ENCODE peak calls at places on chromosomes 1 and 21, in four cellular contexts. G is GM23248, A is mammary epithelial cell, K is OCI-LY7. R is an unnamed sample.

GRCh38 chr1:173341307-173341706 is 134.2 kb upstream of the TNFSF4 start:
- DNase-seq in G (peak), A (peak), K (no peak), R (no peak)

GRCh38 chr1:234022302-234022701 is 117.8 kb downstream of the SLC35F3 start:
- DNase-seq in G (no peak), A (no peak), K (no peak), R (no peak)

GRCh38 chr1:46735708-46736324 is 16.9 kb upstream of the EFCAB14 start:
- DNase-seq in G (peak), A (peak), K (peak), R (peak)

GRCh38 chr1:68495968-68496679 is 758 bp downstream of the DEPDC1 start:
- DNase-seq in G (peak), A (peak), K (peak), R (no peak)

GRCh38 chr1:172680244-172680643 is 21.3 kb downstream of the FASLG start:
- DNase-seq in G (no peak), A (no peak), K (no peak), R (no peak)

GRCh38 chr1:208252126-208252853 is 8.1 kb upstream of the PLXNA2 start:
- DNase-seq in G (peak), A (no peak), K (no peak), R (peak)

GRCh38 chr1:204828352-204828850 is 42.3 kb upstream of the NFASC start:
- DNase-seq in G (peak), A (peak), K (no peak), R (peak)

GRCh38 chr1:43067856-43068751 is 104.0 kb downstream of the EBNA1BP2 start:
- DNase-seq in G (peak), A (no peak), K (no peak), R (peak)

GRCh38 chr1:215393476-215393875 is 173.6 kb upstream of the KCTD3 start:
- DNase-seq in G (no peak), A (no peak), K (no peak), R (no peak)

GRCh38 chr1:26234644-26235384 is 814 bp downstream of the CEP85 start:
- DNase-seq in G (peak), A (peak), K (peak), R (peak)

GRCh38 chr1:112790920-112791722 is 76.0 kb upstream of the PPM1J start:
- DNase-seq in G (no peak), A (no peak), K (no peak), R (no peak)

GRCh38 chr1:50109647-50110075 is 941 bp downstream of the ELAVL4 start:
- DNase-seq in G (peak), A (peak), K (no peak), R (peak)

GRCh38 chr1:199218065-199218464 is 579.2 kb downstream of the PTPRC start:
- DNase-seq in G (no peak), A (no peak), K (no peak), R (peak)

GRCh38 chr1:110524311-110525249 is 5.6 kb upstream of the KCNA10 start:
- DNase-seq in G (peak), A (peak), K (peak), R (peak)

GRCh38 chr1:178361847-178362246 is 134.9 kb downstream of the CLEC20A start:
- DNase-seq in G (no peak), A (no peak), K (peak), R (peak)

GRCh38 chr1:19219451-19219850 is 9.4 kb upstream of the UBR4 start:
- DNase-seq in G (no peak), A (no peak), K (no peak), R (no peak)

GRCh38 chr21:36703123-36703522 is 4.2 kb downstream of the SIM2 start:
- DNase-seq in G (no peak), A (no peak), K (no peak), R (no peak)

GRCh38 chr1:44834328-44834727 is 8.7 kb downstream of the PTCH2 start:
- DNase-seq in G (no peak), A (no peak), K (no peak), R (no peak)

GRCh38 chr1:172447641-172448040 is 3.8 kb upstream of the PIGC start:
- DNase-seq in G (no peak), A (peak), K (no peak), R (no peak)

GRCh38 chr1:66552287-66552686 is 18.3 kb downstream of the SGIP1 start:
- DNase-seq in G (no peak), A (no peak), K (no peak), R (no peak)

GRCh38 chr1:234458352-234459027 is 20.5 kb downstream of the TARBP1 start:
- DNase-seq in G (no peak), A (no peak), K (no peak), R (no peak)

GRCh38 chr1:116942344-116942743 is 32.6 kb downstream of the PTGFRN start:
- DNase-seq in G (no peak), A (no peak), K (no peak), R (no peak)

GRCh38 chr1:198657550-198658064 is 18.8 kb downstream of the PTPRC start:
- DNase-seq in G (peak), A (peak), K (peak), R (no peak)

GRCh38 chr1:41842282-41842681 is 76.4 kb downstream of the HIVEP3 start:
- DNase-seq in G (no peak), A (no peak), K (no peak), R (no peak)

GRCh38 chr1:234408757-234409156 is 35.5 kb downstream of the COA6 start:
- DNase-seq in G (no peak), A (no peak), K (no peak), R (no peak)

GRCh38 chr1:48294656-48295055 is 72.1 kb downstream of the SLC5A9 start:
- DNase-seq in G (no peak), A (peak), K (no peak), R (no peak)

GRCh38 chr1:145959957-145960467 is 2.2 kb upstream of the LIX1L start:
- DNase-seq in G (no peak), A (no peak), K (no peak), R (no peak)

GRCh38 chr1:192980856-192981255 is 78.3 kb downstream of the UCHL5 start:
- DNase-seq in G (peak), A (no peak), K (no peak), R (no peak)

GRCh38 chr1:98393719-98394118 is 267.8 kb upstream of the SNX7 start:
- DNase-seq in G (no peak), A (no peak), K (no peak), R (no peak)

GRCh38 chr1:27633298-27633610 is 1.7 kb downstream of the FGR start:
- DNase-seq in G (no peak), A (no peak), K (no peak), R (no peak)

GRCh38 chr1:27634982-27635362 is at the start of gene FGR:
- DNase-seq in G (no peak), A (no peak), K (no peak), R (peak)

GRCh38 chr1:27635410-27636142 is 591 bp upstream of the FGR start:
- DNase-seq in G (no peak), A (no peak), K (no peak), R (no peak)

GRCh38 chr1:27633640-27634165 is 1.3 kb downstream of the FGR start:
- DNase-seq in G (no peak), A (no peak), K (no peak), R (no peak)

DNA sequence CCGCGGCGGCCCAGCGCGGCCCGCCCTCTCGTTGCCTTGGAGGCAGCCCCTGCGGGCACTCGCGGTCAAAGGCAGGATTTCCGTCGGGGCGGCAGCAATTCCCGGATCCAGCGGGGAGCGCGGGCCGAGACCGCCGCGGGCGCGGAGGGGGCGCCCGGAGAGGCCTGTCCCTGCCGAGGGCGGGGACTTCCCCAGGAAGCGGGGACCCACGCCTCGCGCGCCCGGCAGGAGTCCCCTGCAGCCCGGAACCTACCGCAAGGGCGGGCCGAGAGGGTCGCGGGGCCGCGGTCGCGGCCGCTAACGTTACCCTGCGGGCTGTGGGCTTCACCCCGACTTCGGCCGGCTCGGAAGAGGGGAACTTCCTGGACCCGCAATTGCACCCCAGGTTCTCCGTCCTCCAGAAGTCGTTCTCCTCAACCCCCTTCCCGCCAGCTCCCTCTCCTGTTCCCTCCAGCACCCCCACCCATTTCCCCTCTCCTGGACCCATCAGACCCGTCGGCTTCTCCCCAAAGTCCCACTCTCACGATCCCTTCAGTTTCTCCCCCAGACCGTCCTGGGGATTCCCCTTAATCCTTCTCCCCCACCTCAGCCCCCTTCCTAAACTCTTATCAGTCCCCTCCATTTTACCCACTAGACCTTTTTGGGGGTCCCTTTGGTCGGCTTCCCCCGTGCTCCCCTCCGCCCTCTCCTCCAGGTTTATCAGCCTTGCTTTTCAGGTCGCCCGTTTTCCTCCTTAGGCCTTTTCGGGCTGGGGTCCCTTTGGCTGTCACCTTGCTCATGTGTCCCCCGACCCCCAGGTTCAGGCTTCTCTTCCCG is 611 bp downstream of the FGR start:
- DNase-seq in G (peak), A (no peak), K (no peak), R (peak)
- H3K4me2 ChIP-seq in G (peak), A (peak), K (no peak), R (peak)

GRCh38 chr1:181396171-181396670 is 87.1 kb upstream of the CACNA1E start:
- DNase-seq in G (no peak), A (no peak), K (no peak), R (no peak)
- H3K4me2 ChIP-seq in G (no peak), A (no peak), K (no peak), R (no peak)

GRCh38 chr1:6027591-6027990 is 18.1 kb upstream of the KCNAB2 start:
- DNase-seq in G (no peak), A (no peak), K (no peak), R (no peak)
- H3K4me2 ChIP-seq in G (no peak), A (no peak), K (peak), R (no peak)

DNA sequence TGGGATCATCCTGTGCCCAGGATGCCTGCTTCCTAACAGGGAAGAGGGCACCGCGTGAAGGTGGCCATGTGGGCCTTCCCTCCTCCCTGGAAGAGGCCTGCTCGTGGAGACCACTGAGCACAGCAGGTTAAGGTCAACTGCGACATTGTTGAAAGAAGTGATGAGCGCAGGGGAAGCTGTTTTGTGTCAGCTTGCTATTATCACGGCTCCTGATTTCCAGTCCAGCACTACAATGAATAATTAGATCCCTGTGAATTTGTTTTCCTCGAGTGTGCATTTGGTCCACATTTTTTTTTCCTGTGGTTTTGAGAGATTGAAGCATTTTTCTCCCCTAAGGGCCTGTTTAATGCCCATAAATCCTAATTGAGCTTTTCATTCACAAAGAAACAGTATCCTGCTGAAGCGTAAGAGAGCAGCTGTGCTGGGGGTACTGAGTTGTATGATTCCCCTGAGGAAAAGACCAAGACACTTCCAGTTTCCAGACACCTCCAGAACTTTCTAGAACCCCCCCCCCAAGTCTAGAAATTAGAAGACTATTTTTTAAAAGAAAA is 204.9 kb downstream of the KCNJ6 start:
- DNase-seq in G (no peak), A (no peak), K (no peak), R (no peak)
- H3K4me2 ChIP-seq in G (no peak), A (no peak), K (no peak), R (no peak)

GRCh38 chr1:93114403-93114802 is 35.3 kb downstream of the MTF2 start:
- DNase-seq in G (peak), A (peak), K (no peak), R (no peak)
- H3K4me2 ChIP-seq in G (no peak), A (no peak), K (no peak), R (no peak)

DNA sequence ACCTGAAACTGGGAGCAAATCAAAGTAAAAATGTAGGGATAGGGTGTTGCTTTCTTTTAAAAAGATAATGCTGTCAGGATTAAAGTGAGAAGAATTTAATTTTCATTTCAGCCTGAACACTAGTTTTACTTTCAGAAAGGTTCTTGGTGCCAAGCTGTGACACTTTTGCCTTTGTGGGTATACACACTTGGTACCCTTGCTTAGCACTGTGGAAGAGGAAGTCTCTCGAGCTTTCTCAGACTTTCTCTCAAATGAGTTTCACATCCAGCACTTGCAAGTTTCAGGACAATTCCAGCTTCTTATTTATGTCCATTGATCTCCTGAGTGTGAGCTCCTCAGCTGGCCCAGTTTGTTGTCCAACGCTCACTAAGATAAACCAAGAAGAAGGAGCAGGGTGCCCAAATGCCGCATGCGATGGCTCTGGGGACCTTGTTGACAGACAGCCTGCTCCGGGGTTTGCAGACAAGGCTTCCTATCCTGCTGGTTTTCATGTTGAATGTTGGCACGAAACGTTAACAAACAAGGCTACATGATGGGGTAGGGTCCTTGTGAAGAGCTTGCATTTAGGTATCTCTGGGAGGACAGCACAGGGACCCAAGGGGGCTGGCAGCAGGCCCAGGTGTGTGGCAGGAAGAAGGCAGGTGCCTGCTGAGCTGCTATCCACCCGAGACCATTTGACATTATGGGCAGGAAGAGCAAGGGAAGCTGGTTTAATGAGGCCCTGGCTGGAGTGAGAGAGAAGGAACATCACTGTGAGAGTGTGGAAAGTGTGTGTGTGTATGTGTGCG is 79.7 kb downstream of the POFUT2 start:
- DNase-seq in G (no peak), A (no peak), K (no peak), R (no peak)
- H3K4me2 ChIP-seq in G (no peak), A (no peak), K (no peak), R (no peak)

GRCh38 chr1:232943679-232944252 is 6.6 kb upstream of the NTPCR start:
- DNase-seq in G (no peak), A (no peak), K (peak), R (no peak)
- H3K4me2 ChIP-seq in G (no peak), A (no peak), K (peak), R (no peak)

DNA sequence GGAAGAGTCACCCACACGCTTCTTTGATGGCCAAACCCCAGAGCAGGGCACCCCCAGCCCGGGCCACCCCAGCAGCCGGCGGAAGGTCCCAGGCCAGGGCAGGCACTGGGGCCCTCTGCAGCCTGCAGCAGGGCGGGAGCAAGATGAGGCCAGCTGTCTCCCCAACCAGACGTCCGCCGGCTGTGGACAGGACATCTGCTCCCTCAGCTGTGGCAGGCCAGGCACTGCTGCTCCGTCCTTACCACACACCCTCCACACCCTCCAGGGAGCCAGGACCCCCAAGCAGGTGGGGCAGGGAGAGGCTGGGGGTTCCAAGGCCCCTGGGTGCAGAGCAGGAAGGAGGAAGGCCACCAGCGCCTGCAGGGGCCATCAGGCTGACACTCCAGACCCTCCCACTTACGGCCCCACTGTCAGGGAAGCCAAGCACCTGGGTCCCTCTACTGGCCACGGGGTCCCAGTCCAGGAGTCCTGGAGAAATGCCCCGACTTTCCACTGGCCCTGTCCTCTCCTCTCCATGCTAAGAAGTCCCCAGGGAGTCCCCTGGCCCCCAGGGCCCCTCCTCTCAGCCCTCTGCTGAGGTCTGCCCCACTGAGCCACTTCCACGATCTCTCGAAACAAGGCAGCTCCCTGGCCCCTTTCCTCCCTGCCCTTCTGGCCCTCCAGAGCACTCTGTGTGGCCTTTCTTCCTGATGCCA is 5.6 kb downstream of the WNT9A start:
- DNase-seq in G (no peak), A (no peak), K (no peak), R (peak)
- H3K4me2 ChIP-seq in G (no peak), A (no peak), K (no peak), R (no peak)

GRCh38 chr1:1435911-1436633 is 582 bp downstream of the VWA1 start:
- DNase-seq in G (no peak), A (no peak), K (no peak), R (no peak)

GRCh38 chr1:1437904-1438376 is 2.5 kb downstream of the VWA1 start:
- DNase-seq in G (peak), A (no peak), K (no peak), R (no peak)

GRCh38 chr1:1438531-1439381 is 3.3 kb downstream of the VWA1 start:
- DNase-seq in G (no peak), A (no peak), K (no peak), R (no peak)

GRCh38 chr1:1436634-1437032 is 1.1 kb downstream of the VWA1 start:
- DNase-seq in G (no peak), A (no peak), K (no peak), R (no peak)

DNA sequence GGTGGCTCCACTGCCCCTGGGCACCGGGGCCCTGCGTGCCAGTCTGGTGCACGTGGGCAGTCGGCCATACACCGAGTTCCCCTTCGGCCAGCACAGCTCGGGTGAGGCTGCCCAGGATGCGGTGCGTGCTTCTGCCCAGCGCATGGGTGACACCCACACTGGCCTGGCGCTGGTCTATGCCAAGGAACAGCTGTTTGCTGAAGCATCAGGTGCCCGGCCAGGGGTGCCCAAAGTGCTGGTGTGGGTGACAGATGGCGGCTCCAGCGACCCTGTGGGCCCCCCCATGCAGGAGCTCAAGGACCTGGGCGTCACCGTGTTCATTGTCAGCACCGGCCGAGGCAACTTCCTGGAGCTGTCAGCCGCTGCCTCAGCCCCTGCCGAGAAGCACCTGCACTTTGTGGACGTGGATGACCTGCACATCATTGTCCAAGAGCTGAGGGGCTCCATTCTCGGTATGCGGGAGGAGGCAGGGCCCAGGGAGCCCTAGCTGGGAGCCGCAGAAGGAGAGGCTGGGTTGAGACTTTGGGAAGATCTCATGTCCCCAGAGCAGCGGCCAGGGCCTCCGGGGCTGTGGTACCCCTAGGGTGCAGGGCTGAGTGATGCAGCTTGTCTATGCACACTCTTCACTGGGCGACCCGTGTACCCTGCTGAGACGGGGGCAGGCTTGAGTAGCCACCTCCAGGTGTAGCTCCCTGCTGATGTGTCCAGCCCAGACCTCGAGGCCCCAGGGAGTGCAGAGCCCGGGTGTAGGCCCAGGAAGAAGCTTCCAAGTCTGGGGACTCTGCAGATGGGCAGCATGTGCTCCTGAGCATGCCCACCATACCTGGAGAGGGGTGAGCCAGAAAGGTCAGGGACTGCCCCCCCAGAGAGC is 1.8 kb downstream of the VWA1 start:
- DNase-seq in G (no peak), A (no peak), K (no peak), R (no peak)
- H3K4me2 ChIP-seq in G (no peak), A (no peak), K (no peak), R (no peak)

DNA sequence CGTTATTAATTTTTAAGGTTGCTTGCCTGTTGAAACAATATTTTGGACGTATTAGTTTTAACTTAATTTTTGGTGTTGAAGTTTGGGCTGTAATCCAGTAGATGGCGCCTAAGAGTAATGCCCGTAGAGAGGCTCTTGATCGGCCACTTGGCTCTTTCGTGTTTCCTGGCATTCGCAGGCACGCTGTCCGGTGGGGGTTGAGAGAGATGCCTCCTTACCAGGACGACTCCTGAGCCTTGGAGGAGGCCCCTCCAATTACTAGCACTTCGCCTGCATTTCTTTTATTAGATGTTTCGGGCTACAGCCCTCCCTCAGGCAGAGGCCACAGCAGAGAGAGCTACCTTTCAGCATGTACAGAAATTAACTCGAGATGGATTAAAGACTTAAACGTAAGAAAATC is 12.0 kb downstream of the OR2M4 start:
- DNase-seq in G (peak), A (peak), K (peak), R (peak)
- H3K4me2 ChIP-seq in G (peak), A (no peak), K (peak), R (no peak)